ENCODE peak calls at places on chromosomes 13 and 19, in ten cellular contexts. W is T-helper 1 cell; X is NCI-H1694 treated with DMSO at 0.1 percent for 48 hours; J is NCI-H1105 treated with DMSO at 0.1 percent for 48 hours; O is NCI-H345; F is choroid plexus epithelial cell; U is RPMI7951; D is activated CD4-positive, alpha-beta T cell treated with anti-CD3 and anti-CD28 coated beads, Interleukin-2, amount 50 U/mL, for 4 hours; H is AG10803; V is aorta. L is an unnamed sample.

GRCh38 chr19:16381756-16382401 is 57.3 kb downstream of the KLF2 start:
- DNase-seq in H (peak; percentile 88), J (no peak), U (peak; percentile 52), F (no peak), D (no peak), W (no peak), O (no peak), V (peak; percentile 97), X (no peak), L (no peak)

GRCh38 chr13:41407380-41407779 is 50.0 kb upstream of the RGCC start:
- DNase-seq in O (no peak), D (no peak), W (no peak), J (no peak), X (no peak), U (no peak), V (no peak), F (no peak), H (no peak), L (no peak)

GRCh38 chr13:110365876-110366275 is 58.8 kb downstream of the COL4A2 start:
- DNase-seq in W (no peak), U (no peak), V (no peak), F (peak; percentile 43), J (no peak), X (no peak), D (no peak), O (no peak), H (no peak), L (no peak)

GRCh38 chr19:50928841-50929240 is 17.6 kb upstream of the KLK4 start:
- DNase-seq in J (no peak), V (no peak), H (no peak), D (no peak), O (no peak), U (no peak), F (no peak), W (no peak), X (no peak), L (peak; percentile 15)

GRCh38 chr19:53463263-53463662 is 4.3 kb upstream of the ZNF813 start:
- DNase-seq in X (no peak), U (peak; percentile 55), H (peak; percentile 5), D (no peak), W (no peak), O (no peak), F (peak; percentile 28), V (peak; percentile 69), J (no peak), L (no peak)

GRCh38 chr13:109818136-109818535 is 31.8 kb upstream of the IRS2 start:
- DNase-seq in U (no peak), W (no peak), O (peak; percentile 95), D (no peak), J (peak; percentile 93), H (peak; percentile 47), F (no peak), V (no peak), X (no peak), L (no peak)

GRCh38 chr19:4456566-4456842 is 1.1 kb downstream of the UBXN6 start:
- DNase-seq in X (no peak), H (peak; percentile 74), D (no peak), U (peak; percentile 69), J (peak; percentile 30), F (peak; percentile 71), V (no peak), O (peak; percentile 28), W (no peak), L (peak; percentile 27)

GRCh38 chr13:65836066-65836465 is 1394.1 kb downstream of the PCDH9 start:
- DNase-seq in U (no peak), V (no peak), W (no peak), D (no peak), O (peak; percentile 59), H (no peak), F (peak; percentile 46), X (no peak), J (no peak), L (no peak)

GRCh38 chr19:47190167-47190727 is 40.8 kb downstream of the BBC3 start:
- DNase-seq in X (no peak), O (no peak), F (peak; percentile 89), U (peak; percentile 90), W (peak; percentile 27), D (peak; percentile 65), J (no peak), H (peak; percentile 82), V (peak; percentile 86), L (peak; percentile 98)

GRCh38 chr19:45451850-45452387 is 15.9 kb upstream of the FOSB start:
- DNase-seq in U (no peak), V (no peak), X (no peak), D (no peak), W (no peak), F (no peak), H (no peak), J (no peak), O (no peak), L (no peak)

GRCh38 chr13:44583126-44583525 is 7.0 kb upstream of the TSC22D1 start:
- DNase-seq in U (no peak), X (no peak), H (peak; percentile 38), O (no peak), D (no peak), F (no peak), V (no peak), J (no peak), W (no peak), L (no peak)

GRCh38 chr13:26062853-26063444 is 11.1 kb upstream of the SHISA2 start:
- DNase-seq in H (peak; percentile 55), D (peak; percentile 22), J (peak; percentile 42), V (no peak), O (peak; percentile 46), F (peak; percentile 84), U (peak; percentile 60), W (no peak), X (peak; percentile 62), L (peak; percentile 68)

GRCh38 chr19:14536926-14537692 is 7.7 kb downstream of the TECR start:
- DNase-seq in J (no peak), H (peak; percentile 40), U (no peak), D (no peak), V (peak; percentile 82), F (peak; percentile 82), W (peak; percentile 29), X (no peak), O (no peak), L (no peak)

GRCh38 chr13:75305057-75305456 is 176.9 kb downstream of the TBC1D4 start:
- DNase-seq in D (no peak), X (no peak), J (no peak), U (no peak), H (no peak), F (peak; percentile 49), V (no peak), O (no peak), W (no peak), L (no peak)

GRCh38 chr13:37175996-37176395 is 70.5 kb upstream of the CSNK1A1L start:
- DNase-seq in J (no peak), X (no peak), D (no peak), H (peak; percentile 98), V (no peak), F (peak; percentile 97), O (no peak), U (peak; percentile 18), W (no peak), L (peak; percentile 52)

GRCh38 chr19:1068111-1069001 is 1.4 kb downstream of the ARHGAP45 start:
- DNase-seq in U (no peak), O (no peak), J (no peak), F (no peak), H (no peak), V (peak; percentile 76), W (peak; percentile 57), D (no peak), X (no peak), L (no peak)

GRCh38 chr13:63048648-63049047 is 1633.0 kb upstream of the PCDH20 start:
- DNase-seq in U (no peak), F (peak; percentile 25), V (no peak), X (no peak), W (no peak), H (no peak), J (peak; percentile 28), D (no peak), O (no peak), L (no peak)

GRCh38 chr13:24459234-24459633 is 53.3 kb downstream of the PARP4 start:
- DNase-seq in D (no peak), O (no peak), H (peak; percentile 78), W (no peak), J (no peak), U (peak; percentile 11), X (no peak), V (no peak), F (peak; percentile 91), L (peak; percentile 2)

GRCh38 chr19:28289294-28290063 is 923.5 kb downstream of the UQCRFS1 start:
- DNase-seq in H (peak; percentile 64), W (no peak), O (peak; percentile 98), X (peak; percentile 4), F (peak; percentile 26), D (no peak), V (no peak), J (peak; percentile 98), U (peak; percentile 75), L (no peak)

GRCh38 chr19:584240-585001 is 5.3 kb upstream of the HCN2 start:
- DNase-seq in V (no peak), F (peak; percentile 58), H (no peak), J (peak; percentile 39), X (peak; percentile 9), O (peak; percentile 49), D (peak; percentile 50), W (peak; percentile 65), U (peak; percentile 68), L (peak; percentile 20)

GRCh38 chr13:53266757-53267156 is 238.1 kb downstream of the OLFM4 start:
- DNase-seq in H (no peak), U (no peak), W (no peak), O (no peak), X (no peak), J (no peak), F (no peak), V (no peak), D (no peak), L (no peak)

GRCh38 chr19:39401549-39402416 is 4.9 kb upstream of the ZFP36 start:
- DNase-seq in O (no peak), W (peak; percentile 84), X (no peak), J (no peak), U (peak; percentile 30), D (peak; percentile 79), F (peak; percentile 83), H (peak; percentile 61), V (peak; percentile 85), L (peak; percentile 90)

GRCh38 chr13:111610077-111610476 is 289.6 kb downstream of the TEX29 start:
- DNase-seq in H (no peak), O (peak; percentile 51), F (no peak), U (no peak), W (no peak), X (no peak), V (no peak), D (no peak), J (no peak), L (no peak)

GRCh38 chr19:50798116-50798942 is 8.1 kb downstream of the ACP4 start:
- DNase-seq in U (no peak), W (no peak), J (no peak), D (no peak), O (peak; percentile 8), V (no peak), H (no peak), F (no peak), X (no peak), L (no peak)

GRCh38 chr13:32045537-32045936 is 14.0 kb downstream of the FRY start:
- DNase-seq in U (no peak), H (no peak), D (no peak), J (no peak), F (no peak), X (no peak), O (no peak), W (no peak), V (no peak), L (no peak)

GRCh38 chr13:37685206-37685605 is 86.6 kb upstream of the POSTN start:
- DNase-seq in J (no peak), H (no peak), O (no peak), F (no peak), V (no peak), D (no peak), U (no peak), X (no peak), W (no peak), L (no peak)

L was measured in M059J.